ENCODE peak calls at places on chromosomes 12 and 14, in seven cellular contexts. M is fibroblast of mammary gland, H is neural progenitor cell, L is HFF-Myc, S is heart left ventricle, Q is Panc1, A is fibroblast of the aortic adventitia. X is an unnamed sample.

GRCh38 chr12:278046-278445 is 15.4 kb upstream of the SLC6A13 start:
- DNase-seq in M (no peak), H (no peak), L (no peak), S (no peak), Q (no peak), A (no peak), X (no peak)

GRCh38 chr14:50985816-50986396 is 41.6 kb upstream of the PYGL start:
- DNase-seq in M (no peak), H (peak), L (no peak), S (no peak), Q (no peak), A (no peak), X (no peak)

GRCh38 chr12:24905431-24905830 is 43.5 kb downstream of the BCAT1 start:
- DNase-seq in M (peak), H (no peak), L (no peak), S (no peak), Q (no peak), A (peak), X (peak)

GRCh38 chr14:84959796-84960515 is 570.0 kb upstream of the FLRT2 start:
- DNase-seq in M (no peak), H (no peak), L (no peak), S (no peak), Q (no peak), A (no peak), X (no peak)

GRCh38 chr14:92967346-92967926 is 44.5 kb downstream of the CHGA start:
- DNase-seq in M (peak), H (no peak), L (no peak), S (no peak), Q (no peak), A (peak), X (no peak)

GRCh38 chr12:103800252-103800771 is 40.7 kb downstream of the NT5DC3 start:
- DNase-seq in M (peak), H (no peak), L (no peak), S (peak), Q (no peak), A (peak), X (peak)

GRCh38 chr12:109706747-109707469 is 6.7 kb upstream of the FAM222A start:
- DNase-seq in M (no peak), H (peak), L (no peak), S (no peak), Q (no peak), A (no peak), X (no peak)

GRCh38 chr12:124456652-124457152 is 110.7 kb downstream of the NCOR2 start:
- DNase-seq in M (no peak), H (no peak), L (no peak), S (peak), Q (no peak), A (no peak), X (no peak)

GRCh38 chr14:63777024-63777423 is 49.2 kb upstream of the SGPP1 start:
- DNase-seq in M (peak), H (no peak), L (no peak), S (no peak), Q (no peak), A (peak), X (peak)

GRCh38 chr12:17108877-17109520 is 503.0 kb upstream of the LMO3 start:
- DNase-seq in M (no peak), H (no peak), L (no peak), S (no peak), Q (no peak), A (peak), X (no peak)

GRCh38 chr14:71247106-71247505 is 339.8 kb downstream of the PCNX1 start:
- DNase-seq in M (peak), H (no peak), L (no peak), S (no peak), Q (no peak), A (no peak), X (no peak)

GRCh38 chr14:56490379-56490778 is 89.2 kb upstream of the TMEM260 start:
- DNase-seq in M (peak), H (peak), L (no peak), S (no peak), Q (no peak), A (peak), X (peak)

GRCh38 chr14:105213396-105213795 is 32.3 kb upstream of the NUDT14 start:
- DNase-seq in M (no peak), H (no peak), L (no peak), S (no peak), Q (no peak), A (no peak), X (no peak)
- H3K4me3 ChIP-seq in M (no peak), H (no peak), L (no peak), S (no peak), Q (no peak), A (no peak), X (no peak)

GRCh38 chr14:103091041-103091882 is 3.3 kb upstream of the EXOC3L4 start:
- DNase-seq in M (peak), H (peak), L (no peak), S (peak), Q (no peak), A (peak), X (peak)
- TF ChIP-seq CTCF in M (no peak), H (peak), L (peak), S (peak), Q (peak), A (peak), X (peak)

DNA sequence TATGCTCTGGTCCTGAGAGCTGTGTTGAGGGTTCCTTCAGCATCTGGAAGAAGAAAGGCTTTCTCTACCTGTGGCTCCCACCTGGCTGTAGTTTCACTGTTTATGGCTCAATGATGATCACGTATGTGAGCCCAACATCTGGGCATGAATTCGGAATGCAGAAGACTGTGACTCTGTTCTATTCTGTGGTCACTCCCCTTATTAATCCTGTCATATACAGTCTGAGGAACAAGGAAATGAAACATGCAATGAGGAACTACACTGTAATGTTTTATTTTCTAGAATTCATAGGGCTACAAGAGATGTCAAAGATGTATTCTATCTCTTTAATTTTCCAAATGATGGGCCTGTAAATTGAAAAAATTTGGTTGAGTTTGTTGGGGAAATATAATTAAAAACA is 10.8 kb upstream of the OR11G2 start:
- DNase-seq in M (no peak), H (no peak), L (no peak), S (no peak), Q (no peak), A (no peak), X (no peak)
- H3K4me3 ChIP-seq in M (no peak), H (no peak), L (no peak), S (no peak), Q (no peak), A (no peak), X (no peak)

GRCh38 chr14:49464885-49465284 is 121.3 kb downstream of the RPS29 start:
- DNase-seq in M (peak), H (peak), L (no peak), S (no peak), Q (no peak), A (no peak), X (peak)
- TF ChIP-seq CTCF in M (peak), H (peak), L (peak), S (no peak), Q (peak), A (peak), X (peak)

GRCh38 chr12:97375310-97375709 is 87.3 kb upstream of the RMST start:
- DNase-seq in M (no peak), H (no peak), L (no peak), S (no peak), Q (no peak), A (no peak), X (no peak)
- H3K4me3 ChIP-seq in M (no peak), H (no peak), L (no peak), S (no peak), Q (no peak), A (no peak), X (no peak)

DNA sequence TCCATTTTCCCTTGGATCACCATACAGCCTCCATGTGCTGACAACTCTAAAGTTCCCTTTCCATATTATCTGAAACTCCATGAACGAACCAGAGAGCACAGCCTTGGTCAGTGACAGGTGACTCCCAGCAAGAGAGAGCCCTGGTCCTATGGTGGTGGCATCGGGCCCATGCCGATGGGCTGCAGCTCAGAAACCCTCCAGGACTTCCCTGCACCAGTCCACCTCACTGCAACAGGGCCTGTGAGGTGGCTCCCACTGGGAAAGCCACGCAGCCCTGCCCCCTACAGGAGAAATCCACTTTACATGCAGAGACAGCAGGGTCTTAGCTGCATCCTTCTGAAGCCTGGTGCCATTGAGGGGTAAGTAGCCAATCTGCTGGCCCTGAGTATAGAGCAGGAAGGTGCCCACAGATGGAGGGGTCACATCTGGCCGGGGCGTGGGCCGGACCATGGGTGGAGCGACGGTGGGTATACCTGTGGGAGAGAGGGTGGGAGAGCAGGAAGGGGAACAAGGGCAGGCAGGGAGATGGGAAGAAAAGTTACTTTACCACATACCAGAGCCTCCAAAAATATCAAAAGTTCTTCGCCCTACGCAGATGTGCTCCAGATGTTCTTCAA is 24.7 kb downstream of the RTRAF start:
- DNase-seq in M (no peak), H (peak), L (no peak), S (no peak), Q (no peak), A (no peak), X (no peak)
- TF ChIP-seq CTCF in M (peak), H (peak), L (peak), S (no peak), Q (peak), A (peak), X (peak)

DNA sequence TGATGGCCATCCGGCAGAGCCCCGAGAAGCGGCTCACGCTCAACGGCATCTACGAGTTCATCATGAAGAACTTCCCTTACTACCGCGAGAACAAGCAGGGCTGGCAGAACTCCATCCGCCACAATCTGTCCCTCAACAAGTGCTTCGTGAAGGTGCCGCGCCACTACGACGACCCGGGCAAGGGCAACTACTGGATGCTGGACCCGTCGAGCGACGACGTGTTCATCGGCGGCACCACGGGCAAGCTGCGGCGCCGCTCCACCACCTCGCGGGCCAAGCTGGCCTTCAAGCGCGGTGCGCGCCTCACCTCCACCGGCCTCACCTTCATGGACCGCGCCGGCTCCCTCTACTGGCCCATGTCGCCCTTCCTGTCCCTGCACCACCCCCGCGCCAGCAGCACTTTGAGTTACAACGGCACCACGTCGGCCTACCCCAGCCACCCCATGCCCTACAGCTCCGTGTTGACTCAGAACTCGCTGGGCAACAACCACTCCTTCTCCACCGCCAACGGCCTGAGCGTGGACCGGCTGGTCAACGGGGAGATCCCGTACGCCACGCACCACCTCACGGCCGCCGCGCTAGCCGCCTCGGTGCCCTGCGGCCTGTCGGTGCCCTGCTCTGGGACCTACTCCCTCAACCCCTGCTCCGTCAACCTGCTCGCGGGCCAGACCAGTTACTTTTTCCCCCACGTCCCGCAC is 1.4 kb downstream of the FOXG1 start:
- DNase-seq in M (no peak), H (peak), L (no peak), S (no peak), Q (no peak), A (no peak), X (no peak)
- H3K4me3 ChIP-seq in M (no peak), H (peak), L (no peak), S (no peak), Q (no peak), A (peak), X (no peak)

DNA sequence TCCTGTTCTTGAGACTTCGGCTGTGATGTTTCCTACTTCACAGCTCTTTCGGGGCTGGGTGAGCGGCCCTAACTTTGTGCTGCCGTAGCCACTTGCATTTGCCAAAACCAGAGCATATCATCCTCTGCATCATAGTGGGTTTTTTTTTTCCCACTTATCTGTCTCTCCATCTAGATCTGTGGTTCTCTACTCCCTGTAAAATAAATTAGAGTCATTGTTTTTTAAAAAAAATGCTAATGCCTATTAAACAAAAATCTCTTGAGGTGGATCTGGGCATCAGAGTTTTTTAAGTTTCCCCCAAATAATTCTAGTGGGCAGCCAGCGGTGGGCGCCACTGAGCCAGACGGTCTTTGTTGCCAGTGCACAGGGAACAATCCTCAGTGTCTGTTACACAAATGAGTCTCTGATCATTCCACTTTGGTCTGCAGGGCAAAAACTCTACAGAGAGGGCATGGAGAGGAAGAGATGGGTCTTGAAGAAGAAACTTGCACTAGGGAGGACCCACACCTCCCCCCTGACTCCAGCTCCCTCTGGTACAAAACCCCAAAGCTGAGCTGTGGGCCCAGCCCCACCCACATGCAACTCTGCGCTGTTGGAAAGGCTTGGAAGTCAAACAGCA is 62.4 kb upstream of the BCL2L14 start:
- DNase-seq in M (no peak), H (peak), L (no peak), S (no peak), Q (no peak), A (no peak), X (no peak)
- TF ChIP-seq CTCF in M (peak), H (peak), L (peak), S (peak), Q (peak), A (no peak), X (peak)

DNA sequence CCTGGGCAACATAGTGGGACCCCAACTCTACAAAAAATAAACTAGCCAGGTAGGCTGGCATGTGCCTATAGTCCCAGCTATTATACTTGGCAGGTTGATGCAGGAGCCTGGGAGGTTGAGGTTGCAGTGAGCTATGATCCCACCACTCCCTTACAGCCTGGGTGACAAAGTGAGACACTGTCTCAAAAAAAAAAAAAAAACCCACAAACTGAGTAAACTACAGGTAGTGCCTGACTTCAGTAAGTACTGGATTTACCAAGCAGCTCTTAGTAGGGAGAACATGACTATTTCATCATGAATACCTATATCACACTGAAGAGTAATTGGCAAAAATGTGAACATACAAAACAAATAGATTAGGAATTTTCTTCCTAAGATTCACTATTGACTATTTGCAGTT is 32.4 kb upstream of the AP4S1 start:
- DNase-seq in M (no peak), H (no peak), L (no peak), S (no peak), Q (no peak), A (no peak), X (no peak)
- H3K4me3 ChIP-seq in M (no peak), H (no peak), L (no peak), S (no peak), Q (no peak), A (no peak), X (no peak)

GRCh38 chr12:122336015-122336946 is 70.0 kb upstream of the VPS33A start:
- DNase-seq in M (peak), H (peak), L (no peak), S (no peak), Q (no peak), A (peak), X (peak)
- TF ChIP-seq CTCF in M (peak), H (peak), L (peak), S (peak), Q (peak), A (peak), X (peak)